ENCODE peak calls at places on chromosomes 2 and 18, in four cellular contexts. F, W, X and Y are unnamed samples.
A peak's percentile ranks its signal among the peaks of the same experiment; 100 is the strongest.

GRCh38 chr2:74856004-74856578 is 22.2 kb downstream of the HK2 start:
- DNase-seq in X (no peak), W (no peak), F (no peak), Y (no peak)

GRCh38 chr2:158931577-158931976 is 36.9 kb upstream of the TANC1 start:
- DNase-seq in X (no peak), W (no peak), F (no peak), Y (no peak)

GRCh38 chr2:11552260-11552638 is 18.4 kb downstream of the GREB1 start:
- DNase-seq in W (no peak), F (no peak), X (no peak), Y (no peak)

GRCh38 chr18:11995445-11996189 is 14.3 kb downstream of the IMPA2 start:
- DNase-seq in X (peak; percentile 66), W (peak; percentile 77), F (peak; percentile 17), Y (peak; percentile 49)

GRCh38 chr2:196170202-196170680 is 1.1 kb downstream of the STK17B start:
- DNase-seq in W (no peak), X (peak; percentile 20), F (peak; percentile 45), Y (peak; percentile 61)

GRCh38 chr2:38244306-38244705 is 132.8 kb downstream of the ATL2 start:
- DNase-seq in W (no peak), X (no peak), F (no peak), Y (no peak)

GRCh38 chr2:220504890-220505564 is 877.6 kb downstream of the SLC4A3 start:
- DNase-seq in F (no peak), W (no peak), X (no peak), Y (no peak)

GRCh38 chr18:40096675-40097074 is 1858.4 kb upstream of the PIK3C3 start:
- DNase-seq in X (no peak), W (no peak), F (no peak), Y (no peak)

GRCh38 chr2:228039752-228040534 is 141.5 kb downstream of the SPHKAP start:
- DNase-seq in W (no peak), F (no peak), X (no peak), Y (no peak)

GRCh38 chr2:65456074-65456473 is 23.7 kb upstream of the SPRED2 start:
- DNase-seq in W (no peak), X (no peak), F (no peak), Y (no peak)

GRCh38 chr2:2892378-2892777 is 485.2 kb downstream of the EIPR1 start:
- DNase-seq in X (no peak), F (no peak), W (peak; percentile 9), Y (no peak)

GRCh38 chr2:215359576-215359922 is 47.7 kb downstream of the ATIC start:
- DNase-seq in X (no peak), W (no peak), F (no peak), Y (no peak)

GRCh38 chr2:52269696-52270485 is 1238.0 kb upstream of the NRXN1 start:
- DNase-seq in W (no peak), F (no peak), X (no peak), Y (no peak)

GRCh38 chr18:45276878-45277277 is 338.4 kb upstream of the SLC14A2 start:
- DNase-seq in F (no peak), W (no peak), X (no peak), Y (no peak)